ENCODE peak calls at places on chromosomes 5 and 9, in seven cellular contexts. I is H1, J is IMR-90, C is H9, W is mesendoderm, D is mesenchymal stem cell, O is trophoblast cell. T is an unnamed sample.
A peak's percentile ranks its signal among the peaks of the same experiment; 100 is the strongest.

GRCh38 chr5:180116441-180117377 is 45.1 kb upstream of the RNF130 start:
- DNase-seq in I (peak; percentile 47), W (no peak), C (peak; percentile 42), O (no peak), J (no peak), D (no peak), T (no peak)

GRCh38 chr5:72517961-72518690 is 10.9 kb upstream of the ZNF366 start:
- DNase-seq in J (no peak), C (no peak), W (no peak), O (no peak), D (no peak), I (no peak), T (peak; percentile 49)

GRCh38 chr9:35563791-35564197 is 41.3 kb upstream of the TESK1 start:
- DNase-seq in W (peak; percentile 29), J (no peak), I (peak; percentile 67), D (no peak), C (peak; percentile 65), O (no peak), T (peak; percentile 32)

GRCh38 chr5:179497636-179498365 is 52.6 kb upstream of the RUFY1 start:
- DNase-seq in O (no peak), D (no peak), W (no peak), I (no peak), C (no peak), J (no peak), T (no peak)

GRCh38 chr9:124792976-124793594 is 16.2 kb downstream of the OLFML2A start:
- DNase-seq in J (peak; percentile 49), C (no peak), D (peak; percentile 61), W (no peak), I (no peak), O (no peak), T (no peak)

GRCh38 chr5:99089822-99090549 is 161.2 kb upstream of the CHD1 start:
- DNase-seq in I (no peak), O (peak; percentile 61), D (no peak), W (no peak), J (no peak), C (no peak), T (no peak)

GRCh38 chr5:97383996-97384395 is 200.9 kb upstream of the RIOK2 start:
- DNase-seq in D (no peak), W (no peak), I (no peak), O (no peak), J (peak; percentile 36), C (no peak), T (no peak)

GRCh38 chr5:170355601-170356098 is 33.5 kb downstream of the KCNMB1 start:
- DNase-seq in J (no peak), I (peak; percentile 42), O (no peak), C (no peak), W (no peak), D (no peak), T (no peak)

GRCh38 chr9:70004310-70004709 is 39.3 kb upstream of the MAMDC2 start:
- DNase-seq in J (peak; percentile 64), O (no peak), C (no peak), D (no peak), I (no peak), W (no peak), T (no peak)

GRCh38 chr9:20300430-20301115 is 321.7 kb downstream of the MLLT3 start:
- DNase-seq in O (no peak), J (no peak), W (no peak), D (no peak), C (no peak), I (no peak), T (no peak)

GRCh38 chr9:99720455-99721050 is 101.1 kb upstream of the NR4A3 start:
- DNase-seq in I (no peak), D (peak; percentile 28), C (no peak), O (no peak), W (no peak), J (peak; percentile 0), T (no peak)

GRCh38 chr9:88747768-88748167 is 212.8 kb downstream of the NXNL2 start:
- DNase-seq in D (peak; percentile 96), O (no peak), I (no peak), J (peak; percentile 96), C (peak; percentile 62), W (peak; percentile 81), T (no peak)

GRCh38 chr9:84283895-84284294 is 56.7 kb downstream of the SLC28A3 start:
- DNase-seq in J (no peak), W (no peak), D (no peak), C (no peak), I (no peak), O (no peak), T (no peak)
- H3K18ac ChIP-seq in J (no peak overlapping the region), W (no peak overlapping the region), D (no peak overlapping the region), C (no peak overlapping the region), I (no peak overlapping the region), O (no peak overlapping the region), T (no peak overlapping the region)

GRCh38 chr9:68702493-68702892 is 2.5 kb upstream of the PIP5K1B start:
- DNase-seq in C (no peak), W (peak; percentile 3), I (no peak), O (peak; percentile 22), D (peak; percentile 72), J (peak; percentile 11), T (no peak)

GRCh38 chr9:68703672-68704071 is 1.4 kb upstream of the PIP5K1B start:
- DNase-seq in W (no peak), O (no peak), D (no peak), J (no peak), I (no peak), C (no peak), T (no peak)

GRCh38 chr9:68704804-68705635 is at the start of gene PIP5K1B:
- DNase-seq in J (peak; percentile 29), C (peak; percentile 81), I (peak; percentile 82), D (peak; percentile 54), W (peak; percentile 89), O (peak; percentile 84), T (peak; percentile 71)

GRCh38 chr9:68705636-68706578 is 867 bp downstream of the PIP5K1B start:
- DNase-seq in C (peak; percentile 29), I (peak; percentile 55), J (no peak), O (no peak), D (peak; percentile 33), W (peak; percentile 52), T (no peak)

DNA sequence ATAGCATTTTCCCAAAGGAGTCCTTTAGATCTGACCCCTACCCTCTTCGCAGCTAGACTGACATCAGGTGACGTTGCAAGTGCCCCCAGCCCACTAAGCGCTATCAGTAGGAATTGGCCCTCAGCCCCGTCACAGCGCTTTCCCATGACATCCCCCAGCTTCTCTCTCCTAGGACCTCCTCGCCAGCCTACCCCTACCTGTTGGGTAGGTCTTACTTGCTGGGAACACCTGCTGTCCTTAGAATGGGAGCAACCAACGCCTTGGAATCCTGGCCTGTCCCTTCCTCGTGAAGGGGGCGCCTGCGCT is 589 bp upstream of the PIP5K1B start:
- DNase-seq in C (no peak), O (no peak), I (no peak), J (no peak), W (no peak), D (no peak), T (no peak)
- H3K4me2 ChIP-seq in C (peak overlapping the region; percentile 41), O (peak overlapping the region; percentile 94), I (peak overlapping the region; percentile 91), J (no peak overlapping the region), W (peak overlapping the region; percentile 17), D (no peak overlapping the region), T (peak overlapping the region; percentile 84)

GRCh38 chr9:137678202-137678601 is 59.4 kb downstream of the EHMT1 start:
- DNase-seq in W (no peak), J (no peak), I (no peak), D (no peak), O (no peak), C (no peak), T (no peak)
- H3K4me1 ChIP-seq in W (peaks cover 18% of the 10 kb centered on the region), J (peaks cover 28% of the 10 kb centered on the region), I (peaks cover 50% of the 10 kb centered on the region), D (peaks cover 37% of the 10 kb centered on the region), O (peaks cover 24% of the 10 kb centered on the region), C (peaks cover 21% of the 10 kb centered on the region), T (peaks cover 27% of the 10 kb centered on the region)

GRCh38 chr5:143550985-143551630 is 147.6 kb upstream of the NR3C1 start:
- DNase-seq in D (no peak), O (no peak), C (no peak), J (peak; percentile 40), I (no peak), W (no peak), T (no peak)
- H3K18ac ChIP-seq in D (no peak overlapping the region), O (no peak overlapping the region), C (no peak overlapping the region), J (peak overlapping the region; percentile 97), I (no peak overlapping the region), W (no peak overlapping the region), T (no peak overlapping the region)

GRCh38 chr5:28397502-28397941 is 1359.1 kb upstream of the CDH9 start:
- DNase-seq in I (no peak), C (no peak), W (peak; percentile 96), D (peak; percentile 33), J (no peak), O (peak; percentile 22), T (no peak)
- H3K4me2 ChIP-seq in I (no peak overlapping the region), C (no peak overlapping the region), W (no peak overlapping the region), D (no peak overlapping the region), J (no peak overlapping the region), O (peak overlapping the region; percentile 39), T (no peak overlapping the region)

GRCh38 chr5:14734382-14734781 is 69.9 kb downstream of the OTULIN start:
- DNase-seq in W (no peak), I (no peak), C (no peak), J (no peak), D (no peak), O (no peak), T (no peak)
- H3K4me1 ChIP-seq in W (no peaks in the 10 kb centered on the region), I (peaks cover 6% of the 10 kb centered on the region), C (peaks cover 2% of the 10 kb centered on the region), J (peaks cover under 1% of the 10 kb centered on the region), D (no peaks in the 10 kb centered on the region), O (no peaks in the 10 kb centered on the region), T (peaks cover 8% of the 10 kb centered on the region)